ENCODE peak calls at places on chromosomes 5 and 9, in seven cellular contexts. R, F, I, A, P, X and S are unnamed samples.

GRCh38 chr5:66877843-66878242 is 281.6 kb downstream of the MAST4 start:
- DNase-seq in R (no peak), X (no peak), A (no peak), I (peak), F (no peak), P (no peak), S (no peak)

GRCh38 chr5:32713396-32714381 is 2.6 kb downstream of the NPR3 start:
- DNase-seq in P (no peak), X (no peak), I (peak), A (no peak), F (no peak), R (no peak), S (peak)

GRCh38 chr5:36414869-36415282 is 113.2 kb upstream of the RANBP3L start:
- DNase-seq in A (peak), X (no peak), R (peak), P (no peak), I (peak), F (no peak), S (no peak)

GRCh38 chr5:53613036-53613435 is 52.6 kb downstream of the NDUFS4 start:
- DNase-seq in I (no peak), P (no peak), R (no peak), A (no peak), F (no peak), X (no peak), S (no peak)

GRCh38 chr5:75052461-75053285 is at the start of gene GCNT4:
- DNase-seq in X (no peak), R (peak), I (no peak), F (peak), A (no peak), P (peak), S (peak)

GRCh38 chr5:59487068-59487686 is 406.3 kb downstream of the PDE4D start:
- DNase-seq in F (no peak), A (no peak), P (no peak), R (no peak), X (no peak), I (no peak), S (no peak)

GRCh38 chr9:38294130-38294529 is 98.4 kb upstream of the ALDH1B1 start:
- DNase-seq in P (no peak), R (no peak), A (no peak), X (no peak), I (no peak), F (no peak), S (no peak)

GRCh38 chr5:124195416-124195815 is 551.0 kb downstream of the ZNF608 start:
- DNase-seq in R (no peak), P (no peak), I (no peak), X (no peak), A (no peak), F (no peak), S (no peak)

GRCh38 chr9:137482094-137482781 is 23.1 kb upstream of the NSMF start:
- DNase-seq in F (no peak), X (peak), P (no peak), A (no peak), R (no peak), I (peak), S (peak)

GRCh38 chr9:109506097-109506712 is 8.1 kb upstream of the PTPN3 start:
- DNase-seq in F (no peak), R (no peak), X (no peak), I (no peak), A (no peak), P (no peak), S (peak)

GRCh38 chr5:159610966-159611579 is 280.8 kb upstream of the IL12B start:
- DNase-seq in F (no peak), P (no peak), X (no peak), I (no peak), A (no peak), R (no peak), S (no peak)

GRCh38 chr5:78594946-78595921 is 53.3 kb downstream of the LHFPL2 start:
- DNase-seq in R (no peak), P (no peak), A (no peak), F (no peak), X (peak), I (peak), S (peak)

GRCh38 chr5:30279237-30279636 is 914.2 kb upstream of the CDH6 start:
- DNase-seq in P (no peak), F (no peak), X (no peak), R (no peak), I (peak), A (no peak), S (no peak)

GRCh38 chr5:90494043-90494442 is 19.4 kb downstream of the POLR3G start:
- DNase-seq in P (no peak), R (no peak), F (no peak), X (no peak), A (no peak), I (no peak), S (no peak)

GRCh38 chr9:37027582-37028424 is 6.3 kb downstream of the PAX5 start:
- DNase-seq in I (peak), R (peak), F (peak), X (peak), A (peak), P (peak), S (peak)

GRCh38 chr5:67897431-67897830 is 318.1 kb upstream of the PIK3R1 start:
- DNase-seq in A (no peak), P (no peak), F (no peak), R (no peak), X (no peak), I (peak), S (no peak)

GRCh38 chr5:53607896-53608295 is 47.5 kb downstream of the NDUFS4 start:
- DNase-seq in R (no peak), I (no peak), P (no peak), F (no peak), A (no peak), X (no peak), S (no peak)

GRCh38 chr5:169213479-169213878 is 87.5 kb downstream of the SLIT3 start:
- DNase-seq in X (no peak), A (no peak), F (no peak), R (no peak), P (no peak), I (peak), S (no peak)

GRCh38 chr5:37619353-37619752 is 220.5 kb downstream of the GDNF start:
- DNase-seq in P (no peak), F (no peak), R (no peak), A (no peak), X (no peak), I (peak), S (no peak)

GRCh38 chr9:6600006-6600405 is 45.5 kb downstream of the GLDC start:
- DNase-seq in A (no peak), I (no peak), F (no peak), P (no peak), X (no peak), R (no peak), S (no peak)

GRCh38 chr9:113807173-113808061 is 68.7 kb upstream of the ZNF618 start:
- DNase-seq in R (peak), X (no peak), I (peak), A (peak), F (peak), P (peak), S (peak)

GRCh38 chr5:151671979-151672378 is 14.7 kb downstream of the SPARC start:
- DNase-seq in I (peak), A (no peak), F (no peak), R (no peak), X (peak), P (no peak), S (no peak)

GRCh38 chr9:123131258-123131657 is 97.8 kb downstream of the GPR21 start:
- DNase-seq in R (no peak), F (no peak), A (no peak), X (no peak), P (no peak), I (peak), S (no peak)

GRCh38 chr9:115103746-115104477 is 14.0 kb downstream of the TNC start:
- DNase-seq in I (no peak), F (no peak), X (no peak), P (no peak), R (no peak), A (no peak), S (no peak)

GRCh38 chr5:58493136-58493535 is 1.9 kb downstream of the GAPT start:
- DNase-seq in A (no peak), F (no peak), X (no peak), R (no peak), P (no peak), I (no peak), S (no peak)

GRCh38 chr5:766666-767431 is 17.7 kb downstream of the ZDHHC11B start:
- DNase-seq in X (no peak), A (no peak), F (peak), I (no peak), R (no peak), P (peak), S (no peak)

GRCh38 chr9:73151653-73152382 is at the start of gene ANXA1:
- DNase-seq in I (peak), P (no peak), A (no peak), R (no peak), X (peak), F (no peak), S (no peak)

GRCh38 chr9:71112866-71113265 is 8.6 kb downstream of the TRPM3 start:
- DNase-seq in I (no peak), F (no peak), X (no peak), P (no peak), R (no peak), A (no peak), S (no peak)

GRCh38 chr9:13111778-13112177 is 167.7 kb downstream of the MPDZ start:
- DNase-seq in X (no peak), P (no peak), F (no peak), I (no peak), A (no peak), R (no peak), S (no peak)

GRCh38 chr9:129339539-129340157 is 161.6 kb upstream of the IER5L start:
- DNase-seq in P (no peak), R (no peak), F (no peak), X (no peak), A (no peak), I (no peak), S (no peak)

GRCh38 chr5:59786271-59786805 is 107.2 kb downstream of the PDE4D start:
- DNase-seq in I (peak), X (no peak), R (no peak), P (no peak), F (no peak), A (no peak), S (no peak)